ENCODE peak calls at places on chromosomes 2 and 18, in four cellular contexts. E is spleen, R is astrocyte, L is adrenal gland. N is an unnamed sample.

GRCh38 chr2:105760191-105760590 is 15.5 kb downstream of the NCK2 start:
- DNase-seq in R (no peak), L (no peak), E (no peak), N (no peak)

GRCh38 chr2:232447638-232448472 is 8.1 kb upstream of the ALPI start:
- DNase-seq in R (no peak), E (no peak), L (no peak), N (no peak)

GRCh38 chr2:173760553-173760952 is 204.6 kb downstream of the SP3 start:
- DNase-seq in R (peak; percentile 32), E (no peak), L (no peak), N (no peak)

GRCh38 chr18:35215026-35215425 is 25.8 kb upstream of the ZNF397 start:
- DNase-seq in E (no peak), R (no peak), L (no peak), N (no peak)

GRCh38 chr2:132374551-132374950 is 42.1 kb upstream of the GPR39 start:
- DNase-seq in E (no peak), R (peak; percentile 75), L (no peak), N (no peak)

GRCh38 chr18:24987271-24987932 is 364.6 kb downstream of the ZNF521 start:
- DNase-seq in R (peak; percentile 19), E (no peak), L (no peak), N (no peak)

GRCh38 chr2:16192416-16193216 is 252.3 kb downstream of the MYCN start:
- DNase-seq in L (no peak), E (no peak), R (no peak), N (no peak)

GRCh38 chr18:21163647-21164625 is 52.3 kb upstream of the ROCK1 start:
- DNase-seq in L (peak; percentile 38), E (no peak), R (peak; percentile 84), N (no peak)

GRCh38 chr2:65722028-65722427 is 289.6 kb upstream of the SPRED2 start:
- DNase-seq in R (no peak), L (peak; percentile 54), E (no peak), N (peak; percentile 27)

GRCh38 chr2:240395896-240396622 is 39.4 kb upstream of the GPC1 start:
- DNase-seq in L (peak; percentile 13), E (peak; percentile 62), R (no peak), N (peak; percentile 11)

GRCh38 chr2:232534940-232535735 is 4.4 kb upstream of the CHRNG start:
- DNase-seq in L (no peak), E (peak; percentile 56), R (no peak), N (peak; percentile 6)

GRCh38 chr2:158637357-158637756 is 157.8 kb upstream of the DAPL1 start:
- DNase-seq in E (no peak), R (no peak), L (no peak), N (no peak)

GRCh38 chr18:31684279-31685096 is at the start of gene B4GALT6:
- DNase-seq in E (peak; percentile 82), R (peak; percentile 36), L (no peak), N (no peak)

GRCh38 chr2:170088776-170089175 is 89.2 kb upstream of the MYO3B start:
- DNase-seq in E (no peak), R (no peak), L (no peak), N (no peak)

GRCh38 chr2:3246406-3246805 is 131.2 kb downstream of the EIPR1 start:
- DNase-seq in E (no peak), L (no peak), R (no peak), N (no peak)

GRCh38 chr2:98234763-98235162 is 111.5 kb upstream of the CNGA3 start:
- DNase-seq in R (no peak), E (no peak), L (no peak), N (no peak)

GRCh38 chr2:235244497-235245215 is 249.2 kb upstream of the AGAP1 start:
- DNase-seq in L (no peak), E (no peak), R (peak; percentile 63), N (no peak)

GRCh38 chr18:43279015-43279758 is 1.9 kb upstream of the SYT4 start:
- DNase-seq in R (peak; percentile 31), E (no peak), L (no peak), N (no peak)

GRCh38 chr18:63439334-63439733 is 17.1 kb upstream of the VPS4B start:
- DNase-seq in L (peak; percentile 53), E (no peak), R (peak; percentile 41), N (no peak)

GRCh38 chr2:11344956-11345671 is 678 bp upstream of the ROCK2 start:
- DNase-seq in E (no peak), R (peak; percentile 51), L (peak; percentile 63), N (peak; percentile 84)

GRCh38 chr2:11346129-11346528 is 1.7 kb upstream of the ROCK2 start:
- DNase-seq in R (no peak), E (no peak), L (no peak), N (no peak)

GRCh38 chr2:11344342-11344955 is at the start of gene ROCK2:
- DNase-seq in E (peak; percentile 95), R (peak; percentile 72), L (peak; percentile 85), N (peak; percentile 93)

GRCh38 chr2:11347403-11347965 is 3.0 kb upstream of the ROCK2 start:
- DNase-seq in L (no peak), E (no peak), R (no peak), N (no peak)

GRCh38 chr2:11348209-11348749 is 3.8 kb upstream of the ROCK2 start:
- DNase-seq in L (no peak), E (no peak), R (no peak), N (no peak)
- H3K4me3 ChIP-seq in L (no peak overlapping the region), E (no peak overlapping the region), R (no peak overlapping the region), N (no peak overlapping the region)

DNA sequence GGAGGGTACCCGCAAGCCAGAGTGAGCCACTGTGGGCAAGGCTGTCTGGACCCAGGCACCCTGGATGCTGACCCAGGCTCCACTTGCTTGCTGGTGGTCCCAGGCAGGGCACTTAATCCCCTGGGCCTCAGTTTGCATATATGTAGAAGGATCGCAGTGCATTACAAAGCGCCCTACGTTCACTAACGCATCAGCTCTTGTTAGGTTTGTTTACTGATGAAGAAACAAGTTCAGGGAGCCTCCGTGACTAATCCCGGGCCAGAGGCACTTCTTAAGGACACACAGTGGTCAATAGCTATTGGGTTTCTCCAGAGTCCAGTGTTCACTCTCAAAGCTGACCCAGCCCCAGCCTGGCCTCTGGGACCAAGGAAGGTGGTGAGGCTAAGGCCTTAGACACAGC is 70.2 kb downstream of the LBH start:
- DNase-seq in R (no peak), L (no peak), E (no peak), N (no peak)
- H3K9me3 ChIP-seq in R (no peaks in the 10 kb centered on the region), L (no peaks in the 10 kb centered on the region), E (no peaks in the 10 kb centered on the region), N (no peaks in the 10 kb centered on the region)

GRCh38 chr2:9235388-9236344 is 29.1 kb downstream of the ASAP2 start:
- DNase-seq in E (no peak), L (peak; percentile 46), R (peak; percentile 74), N (no peak)
- H3K4me3 ChIP-seq in E (no peak overlapping the region), L (no peak overlapping the region), R (peak overlapping the region; percentile 11), N (peak overlapping the region; percentile 4)

GRCh38 chr18:10519366-10519765 is 6.5 kb upstream of the NAPG start:
- DNase-seq in L (no peak), E (no peak), R (peak; percentile 46), N (no peak)

GRCh38 chr18:10519999-10520935 is 5.6 kb upstream of the NAPG start:
- DNase-seq in L (peak; percentile 93), R (peak; percentile 81), E (peak; percentile 89), N (peak; percentile 89)

GRCh38 chr18:10516078-10516477 is 9.7 kb upstream of the NAPG start:
- DNase-seq in E (no peak), R (no peak), L (no peak), N (no peak)

GRCh38 chr18:10515456-10515855 is 10.4 kb upstream of the NAPG start:
- DNase-seq in R (no peak), E (no peak), L (no peak), N (no peak)

GRCh38 chr18:10518595-10519273 is 7.1 kb upstream of the NAPG start:
- DNase-seq in E (no peak), L (peak; percentile 72), R (no peak), N (peak; percentile 78)
- H3K9me3 ChIP-seq in E (peaks cover 5% of the 10 kb centered on the region), L (no peaks in the 10 kb centered on the region), R (no peaks in the 10 kb centered on the region), N (no peaks in the 10 kb centered on the region)

GRCh38 chr2:45653584-45653983 is 2.1 kb downstream of the PRKCE start:
- DNase-seq in L (no peak), E (no peak), R (peak; percentile 63), N (no peak)
- H3K4me3 ChIP-seq in L (no peak overlapping the region), E (no peak overlapping the region), R (no peak overlapping the region), N (no peak overlapping the region)